ENCODE peak calls at places on chromosomes 11 and 22, in four cellular contexts. One of them, this sample, is unnamed.

GRCh38 chr11:63572026-63572688 is 9.0 kb upstream of the PLAAT2 start:
- DNase-seq in tibial nerve: no peak
- DNase-seq in ovary: no peak
- DNase-seq in stomach: no peak
- DNase-seq in this sample: no peak

GRCh38 chr11:7936615-7937014 is 4.9 kb downstream of the OR10A3 start:
- DNase-seq in tibial nerve: no peak
- DNase-seq in ovary: no peak
- DNase-seq in stomach: peak
- DNase-seq in this sample: no peak

GRCh38 chr11:8062781-8063257 is 18.2 kb upstream of the TUB start:
- DNase-seq in tibial nerve: no peak
- DNase-seq in ovary: no peak
- DNase-seq in stomach: peak
- DNase-seq in this sample: no peak

GRCh38 chr11:68780829-68781228 is 29.5 kb upstream of the TESMIN start:
- DNase-seq in tibial nerve: no peak
- DNase-seq in ovary: no peak
- DNase-seq in stomach: peak
- DNase-seq in this sample: no peak

GRCh38 chr11:79087238-79087956 is 353.4 kb downstream of the TENM4 start:
- DNase-seq in tibial nerve: no peak
- DNase-seq in ovary: no peak
- DNase-seq in stomach: no peak
- DNase-seq in this sample: no peak

GRCh38 chr11:282171-282570 is 4.0 kb downstream of the NLRP6 start:
- DNase-seq in tibial nerve: no peak
- DNase-seq in ovary: no peak
- DNase-seq in stomach: no peak
- DNase-seq in this sample: peak

GRCh38 chr11:14499178-14499559 is 442 bp downstream of the COPB1 start:
- DNase-seq in tibial nerve: no peak
- DNase-seq in ovary: peak
- DNase-seq in stomach: peak
- DNase-seq in this sample: peak

GRCh38 chr11:120858740-120859139 is 165.2 kb upstream of the TBCEL start:
- DNase-seq in tibial nerve: no peak
- DNase-seq in ovary: no peak
- DNase-seq in stomach: no peak
- DNase-seq in this sample: no peak

GRCh38 chr11:66651011-66651410 is 12.5 kb downstream of the RBM4 start:
- DNase-seq in tibial nerve: no peak
- DNase-seq in ovary: no peak
- DNase-seq in stomach: no peak
- DNase-seq in this sample: no peak

GRCh38 chr11:112584674-112585073 is 324.0 kb upstream of the PLET1 start:
- DNase-seq in tibial nerve: no peak
- DNase-seq in ovary: no peak
- DNase-seq in stomach: no peak
- DNase-seq in this sample: no peak

GRCh38 chr11:3834349-3835099 is 6.2 kb downstream of the RHOG start:
- DNase-seq in tibial nerve: peak
- DNase-seq in ovary: no peak
- DNase-seq in stomach: peak
- DNase-seq in this sample: no peak

GRCh38 chr11:128830290-128830813 is 36.7 kb downstream of the KCNJ1 start:
- DNase-seq in tibial nerve: no peak
- DNase-seq in ovary: no peak
- DNase-seq in stomach: no peak
- DNase-seq in this sample: no peak
- TF ChIP-seq EP300 in tibial nerve: no peak
- TF ChIP-seq EP300 in ovary: no peak
- TF ChIP-seq EP300 in stomach: no peak
- TF ChIP-seq EP300 in this sample: no peak

GRCh38 chr11:122984186-122985011 is 2.8 kb upstream of the BSX start:
- DNase-seq in tibial nerve: no peak
- DNase-seq in ovary: no peak
- DNase-seq in stomach: no peak
- DNase-seq in this sample: peak

GRCh38 chr11:122979103-122979814 is 2.4 kb downstream of the BSX start:
- DNase-seq in tibial nerve: no peak
- DNase-seq in ovary: no peak
- DNase-seq in stomach: no peak
- DNase-seq in this sample: no peak

GRCh38 chr11:122979815-122980656 is 1.6 kb downstream of the BSX start:
- DNase-seq in tibial nerve: no peak
- DNase-seq in ovary: no peak
- DNase-seq in stomach: no peak
- DNase-seq in this sample: no peak

GRCh38 chr11:122981388-122982264 is at the start of gene BSX:
- DNase-seq in tibial nerve: no peak
- DNase-seq in ovary: peak
- DNase-seq in stomach: peak
- DNase-seq in this sample: no peak

DNA sequence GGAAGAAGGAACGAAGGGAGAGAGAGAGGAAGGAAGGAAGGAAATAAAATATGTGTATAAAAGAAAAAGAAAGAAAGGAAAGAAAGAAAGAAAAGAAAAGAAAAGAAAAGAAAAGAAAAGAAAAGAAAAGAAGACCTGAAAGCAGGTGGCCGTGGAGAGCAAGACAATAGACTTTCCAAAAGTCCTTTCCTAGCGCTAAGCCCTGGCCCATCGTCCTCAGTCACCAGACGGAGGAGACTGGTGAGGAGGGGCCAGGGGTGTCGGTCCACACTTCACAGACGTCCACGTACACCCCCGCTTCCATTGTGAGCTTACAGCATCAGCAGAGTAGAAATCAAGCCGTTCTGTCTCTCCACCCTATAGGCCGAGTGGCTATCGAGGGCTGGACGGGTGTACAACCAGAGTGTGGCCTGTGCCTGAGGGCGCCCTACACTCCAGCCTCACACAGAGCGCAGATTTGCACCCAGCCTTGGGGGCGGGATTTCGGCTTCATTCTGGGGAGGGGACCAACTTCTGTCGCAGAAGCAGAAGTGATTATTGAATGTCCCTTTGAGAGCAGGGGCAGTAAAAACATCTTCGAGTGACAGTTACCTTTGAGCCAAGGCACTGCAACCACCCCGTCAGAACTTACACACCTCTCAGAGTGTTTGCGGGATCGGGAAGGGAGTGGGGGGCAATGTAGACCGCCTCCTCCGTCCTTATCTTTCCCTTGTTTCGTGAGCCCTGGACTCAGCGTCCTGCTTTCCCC is 2.0 kb upstream of the BSX start:
- DNase-seq in tibial nerve: no peak
- DNase-seq in ovary: no peak
- DNase-seq in stomach: no peak
- DNase-seq in this sample: no peak
- TF ChIP-seq CTCF in tibial nerve: no peak
- TF ChIP-seq CTCF in ovary: no peak
- TF ChIP-seq CTCF in stomach: no peak
- TF ChIP-seq CTCF in this sample: no peak

DNA sequence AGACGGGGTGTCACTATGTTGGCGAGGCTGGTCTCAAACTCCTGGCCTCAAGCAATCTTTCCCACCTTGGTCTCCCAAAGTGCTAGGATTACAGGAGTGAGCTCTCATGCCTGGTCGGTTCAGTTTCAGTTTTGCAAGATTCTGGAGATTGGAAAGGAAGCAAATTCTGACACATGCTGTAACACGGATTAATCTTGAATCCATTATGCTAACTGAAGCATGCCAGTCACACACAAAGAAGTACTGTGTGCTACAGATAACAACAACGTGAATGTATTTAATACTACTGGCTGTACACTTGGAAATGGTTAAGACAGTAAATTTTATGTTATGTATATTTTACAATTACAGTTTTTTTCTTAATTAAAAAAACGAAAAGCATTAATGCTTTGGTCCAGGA is 107.6 kb downstream of the MED15 start:
- DNase-seq in tibial nerve: no peak
- DNase-seq in ovary: no peak
- DNase-seq in stomach: no peak
- DNase-seq in this sample: no peak
- TF ChIP-seq EP300 in tibial nerve: no peak
- TF ChIP-seq EP300 in ovary: no peak
- TF ChIP-seq EP300 in stomach: no peak
- TF ChIP-seq EP300 in this sample: no peak

GRCh38 chr11:119388103-119388502 is 6.6 kb upstream of the USP2 start:
- DNase-seq in tibial nerve: no peak
- DNase-seq in ovary: no peak
- DNase-seq in stomach: no peak
- DNase-seq in this sample: no peak
- TF ChIP-seq CTCF in tibial nerve: no peak
- TF ChIP-seq CTCF in ovary: no peak
- TF ChIP-seq CTCF in stomach: no peak
- TF ChIP-seq CTCF in this sample: no peak

GRCh38 chr11:12802418-12803085 is 128.3 kb downstream of the TEAD1 start:
- DNase-seq in tibial nerve: no peak
- DNase-seq in ovary: peak
- DNase-seq in stomach: peak
- DNase-seq in this sample: peak
- TF ChIP-seq EP300 in tibial nerve: peak
- TF ChIP-seq EP300 in ovary: no peak
- TF ChIP-seq EP300 in stomach: no peak
- TF ChIP-seq EP300 in this sample: no peak